ENCODE peak calls at places on chromosomes 16 and 17, in six cellular contexts. X is fibroblast of pulmonary artery; I is CD8-positive, alpha-beta T cell; V is neural progenitor cell; U is BE2C; Q is AG10803. K is an unnamed sample.

GRCh38 chr17:74842599-74843351 is 16.9 kb downstream of the GRIN2C start:
- DNase-seq in Q (peak), X (peak), V (peak), U (peak), I (no peak), K (peak)

GRCh38 chr17:7260601-7261376 is 1.5 kb downstream of the CLDN7 start:
- DNase-seq in I (peak), U (peak), V (peak), Q (no peak), X (no peak), K (no peak)

GRCh38 chr17:56425483-56425882 is 168.0 kb upstream of the NOG start:
- DNase-seq in I (no peak), V (no peak), U (no peak), Q (no peak), X (no peak), K (no peak)

GRCh38 chr16:46757339-46758050 is 9.4 kb upstream of the MYLK3 start:
- DNase-seq in I (no peak), Q (no peak), V (peak), U (peak), X (no peak), K (no peak)

GRCh38 chr17:44398692-44399691 is 9.5 kb upstream of the ITGA2B start:
- DNase-seq in U (no peak), X (no peak), Q (no peak), V (no peak), I (no peak), K (no peak)

GRCh38 chr16:83971165-83972130 is 3.4 kb downstream of the NECAB2 start:
- DNase-seq in V (peak), U (no peak), X (no peak), Q (no peak), I (no peak), K (no peak)

GRCh38 chr17:1231456-1231855 is 38.8 kb upstream of the BHLHA9 start:
- DNase-seq in U (no peak), I (no peak), V (no peak), Q (peak), X (peak), K (no peak)

GRCh38 chr16:17206712-17207111 is 264.0 kb downstream of the XYLT1 start:
- DNase-seq in U (no peak), Q (peak), V (no peak), X (no peak), I (no peak), K (no peak)

GRCh38 chr17:78883090-78883532 is 19.9 kb downstream of the CEP295NL start:
- DNase-seq in U (peak), Q (peak), X (peak), I (no peak), V (no peak), K (peak)

GRCh38 chr16:88309905-88310259 is 72.9 kb upstream of the ZNF469 start:
- DNase-seq in V (no peak), X (no peak), U (no peak), I (no peak), Q (no peak), K (no peak)

GRCh38 chr17:39667262-39668140 is 752 bp upstream of the PNMT start:
- DNase-seq in V (peak), X (no peak), I (no peak), Q (no peak), U (peak), K (no peak)

GRCh38 chr17:382644-383533 is 30.3 kb upstream of the RPH3AL start:
- DNase-seq in U (peak), Q (peak), I (no peak), X (peak), V (peak), K (peak)

GRCh38 chr17:12358477-12358876 is 307.2 kb upstream of the MYOCD start:
- DNase-seq in V (no peak), I (no peak), X (no peak), U (no peak), Q (no peak), K (no peak)

GRCh38 chr17:76737676-76738467 is at the start of gene MFSD11:
- DNase-seq in I (peak), X (peak), Q (peak), U (peak), V (peak), K (peak)

GRCh38 chr17:13346081-13346533 is 255.6 kb downstream of the HS3ST3A1 start:
- DNase-seq in Q (peak), V (no peak), X (peak), I (no peak), U (no peak), K (peak)

GRCh38 chr17:40022961-40023541 is 7.8 kb downstream of the CSF3 start:
- DNase-seq in X (no peak), U (no peak), I (no peak), V (no peak), Q (no peak), K (no peak)

GRCh38 chr17:50432125-50432762 is 6.2 kb downstream of the ACSF2 start:
- DNase-seq in Q (no peak), V (no peak), I (no peak), X (no peak), U (no peak), K (no peak)

GRCh38 chr17:17942846-17943245 is 29.4 kb downstream of the TOM1L2 start:
- DNase-seq in X (peak), U (no peak), Q (peak), V (no peak), I (no peak), K (no peak)

GRCh38 chr17:31310260-31310659 is 3.6 kb downstream of the EVI2B start:
- DNase-seq in V (no peak), X (no peak), I (peak), Q (no peak), U (no peak), K (no peak)

GRCh38 chr17:75856062-75856681 is 1.0 kb upstream of the WBP2 start:
- DNase-seq in Q (no peak), U (no peak), V (no peak), I (no peak), X (no peak), K (no peak)

GRCh38 chr17:79223953-79224352 is 149.3 kb downstream of the ENGASE start:
- DNase-seq in Q (no peak), X (no peak), V (no peak), I (no peak), U (no peak), K (no peak)

GRCh38 chr16:57735755-57736418 is at the start of gene KATNB1:
- DNase-seq in X (no peak), I (no peak), U (no peak), Q (peak), V (no peak), K (no peak)

GRCh38 chr17:9116311-9116820 is 95.1 kb downstream of the NTN1 start:
- DNase-seq in U (no peak), X (no peak), Q (no peak), V (no peak), I (no peak), K (no peak)

GRCh38 chr16:720507-720989 is 398 bp upstream of the ANTKMT start:
- DNase-seq in V (peak), I (no peak), Q (peak), U (peak), X (peak), K (peak)

GRCh38 chr17:21028192-21028591 is 14.6 kb downstream of the USP22 start:
- DNase-seq in Q (no peak), V (no peak), I (no peak), U (no peak), X (no peak), K (no peak)

GRCh38 chr17:83037084-83037950 is 42.1 kb upstream of the METRNL start:
- DNase-seq in I (no peak), X (no peak), V (peak), U (no peak), Q (no peak), K (no peak)

GRCh38 chr17:61662771-61663170 is 71.8 kb upstream of the NACA2 start:
- DNase-seq in V (no peak), X (no peak), Q (peak), I (no peak), U (no peak), K (no peak)

GRCh38 chr16:84803146-84803545 is 16.6 kb upstream of the CRISPLD2 start:
- DNase-seq in Q (no peak), V (no peak), X (no peak), I (no peak), U (no peak), K (no peak)

GRCh38 chr17:78676415-78677302 is 99.5 kb upstream of the DNAH17 start:
- DNase-seq in V (no peak), Q (no peak), X (no peak), U (no peak), I (no peak), K (no peak)

GRCh38 chr16:46833465-46833810 is 2.5 kb upstream of the C16orf87 start:
- DNase-seq in Q (no peak), X (no peak), V (no peak), U (no peak), I (no peak), K (no peak)

GRCh38 chr17:16214190-16215001 is 938 bp downstream of the NCOR1 start:
- DNase-seq in I (no peak), Q (peak), V (peak), X (no peak), U (no peak), K (no peak)

GRCh38 chr17:14434506-14434905 is 133.6 kb downstream of the HS3ST3B1 start:
- DNase-seq in Q (no peak), X (no peak), U (no peak), I (no peak), V (no peak), K (no peak)

GRCh38 chr17:16910341-16910740 is 61.6 kb downstream of the TNFRSF13B start:
- DNase-seq in I (no peak), V (no peak), Q (no peak), X (no peak), U (no peak), K (no peak)

GRCh38 chr16:31410082-31410481 is 16.9 kb downstream of the ITGAD start:
- DNase-seq in V (no peak), I (no peak), U (no peak), X (no peak), Q (no peak), K (no peak)

GRCh38 chr17:7560172-7561027 is 1.3 kb upstream of the SENP3 start:
- DNase-seq in Q (peak), U (no peak), V (peak), I (peak), X (peak), K (peak)

GRCh38 chr17:57480438-57481196 is 224.3 kb downstream of the MSI2 start:
- DNase-seq in I (no peak), Q (peak), V (no peak), X (peak), U (no peak), K (peak)

GRCh38 chr17:9478889-9479288 is 96.7 kb downstream of the STX8 start:
- DNase-seq in I (no peak), X (no peak), Q (no peak), U (no peak), V (no peak), K (no peak)

GRCh38 chr17:46817151-46817900 is 1.2 kb downstream of the WNT3 start:
- DNase-seq in X (no peak), U (no peak), I (no peak), V (peak), Q (no peak), K (no peak)

GRCh38 chr17:39195568-39196160 is 1.8 kb downstream of the CACNB1 start:
- DNase-seq in X (no peak), Q (no peak), U (no peak), V (no peak), I (no peak), K (no peak)

DNA sequence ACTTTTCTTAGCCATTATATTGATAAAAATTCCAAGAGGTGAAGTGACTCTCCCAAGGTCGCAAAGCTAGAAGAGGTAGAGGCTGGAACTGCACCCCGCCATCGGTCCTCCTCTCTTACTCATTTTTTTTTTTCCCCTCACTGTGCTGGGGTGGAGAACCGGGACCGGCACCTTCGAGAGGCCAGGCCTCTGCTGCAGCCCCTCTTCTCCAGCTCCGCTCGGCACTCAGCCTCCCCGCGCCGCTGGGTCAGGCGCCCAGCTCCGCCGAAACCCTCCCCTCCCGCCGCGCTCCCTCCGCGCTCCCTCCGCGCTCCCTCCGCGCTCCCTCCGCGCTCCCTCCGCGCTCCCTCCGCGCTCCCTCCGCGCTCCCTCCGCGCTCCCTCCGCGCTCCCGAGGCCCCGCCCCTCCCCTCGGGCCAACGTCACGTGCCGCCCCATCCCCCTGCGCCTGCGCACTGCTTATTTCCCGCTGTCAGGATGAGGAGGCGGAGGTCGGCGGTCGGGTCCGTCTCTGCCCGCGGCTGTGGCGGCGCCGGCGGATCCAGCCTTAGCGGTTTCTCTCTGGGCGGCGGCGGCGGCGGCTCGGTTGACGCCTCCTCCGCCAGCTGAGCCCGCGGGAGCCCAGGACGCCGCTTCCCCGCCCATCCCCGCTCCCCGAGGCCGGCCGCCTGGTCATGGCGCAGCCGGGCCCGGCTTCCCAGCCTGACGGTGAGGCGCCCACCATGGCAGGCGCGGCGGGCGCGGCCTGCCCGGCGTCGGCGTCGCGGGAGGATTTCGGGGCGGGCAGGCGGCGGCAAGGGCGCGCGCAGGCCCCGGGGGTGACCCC is at the start of gene RABEP1:
- DNase-seq in U (peak), I (peak), V (peak), Q (peak), X (peak), K (peak)
- TF ChIP-seq CTCF in U (no peak), I (no peak), V (peak), Q (peak), X (peak), K (no peak)

GRCh38 chr16:28596840-28597691 is at the start of gene SULT1A2:
- DNase-seq in V (peak), Q (no peak), U (no peak), X (peak), I (no peak), K (no peak)
- H3K4me3 ChIP-seq in V (no peak), Q (no peak), U (no peak), X (no peak), I (no peak), K (no peak)

GRCh38 chr16:58843675-58844074 is 109.6 kb upstream of the GOT2 start:
- DNase-seq in U (no peak), Q (peak), V (peak), I (no peak), X (peak), K (peak)
- TF ChIP-seq CTCF in U (peak), Q (peak), V (peak), I (no peak), X (no peak), K (peak)

GRCh38 chr17:19537116-19537515 is 3.5 kb downstream of the SLC47A1 start:
- DNase-seq in V (peak), Q (no peak), I (no peak), U (no peak), X (no peak), K (no peak)

GRCh38 chr17:19531780-19532501 is 1.7 kb upstream of the SLC47A1 start:
- DNase-seq in V (no peak), I (no peak), X (peak), Q (no peak), U (no peak), K (no peak)

GRCh38 chr17:19534562-19535149 is 1.0 kb downstream of the SLC47A1 start:
- DNase-seq in U (no peak), V (no peak), X (peak), I (no peak), Q (no peak), K (peak)

GRCh38 chr17:19533718-19534561 is at the start of gene SLC47A1:
- DNase-seq in V (peak), X (peak), Q (no peak), I (no peak), U (peak), K (peak)

DNA sequence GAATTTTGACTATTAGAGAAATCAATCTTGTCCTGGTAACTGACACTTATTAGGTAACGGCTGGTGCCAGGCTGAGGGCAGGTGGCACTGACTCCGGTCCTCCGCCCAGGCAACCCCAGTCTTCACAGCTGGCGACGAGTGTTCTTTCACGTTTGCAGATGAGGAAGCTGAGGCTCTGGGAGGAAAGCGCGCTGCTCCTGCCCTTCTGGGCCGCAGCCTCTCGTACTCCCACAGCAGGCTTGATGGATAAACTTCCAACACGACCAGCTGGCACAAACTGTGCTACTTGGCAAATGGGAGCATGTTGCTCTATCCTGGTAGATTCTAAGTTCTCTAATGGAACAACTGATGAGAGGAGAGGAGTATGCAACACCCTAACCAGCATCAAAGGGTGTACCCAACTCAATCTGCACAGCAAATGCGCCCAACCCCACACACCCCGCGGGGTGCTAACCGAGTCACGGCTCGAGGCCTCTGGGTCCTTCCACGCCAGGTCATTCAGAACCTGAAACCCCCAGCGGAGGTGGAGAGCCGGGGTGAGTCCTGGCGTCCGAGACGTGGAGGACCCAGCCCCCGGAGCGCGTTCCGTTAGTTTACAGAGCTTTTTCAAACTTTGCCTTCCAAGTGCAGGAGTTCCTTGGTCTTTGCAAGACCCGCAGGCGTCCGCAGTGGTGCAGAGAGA is 477 bp upstream of the SLC47A1 start:
- DNase-seq in I (no peak), V (no peak), Q (no peak), U (no peak), X (no peak), K (no peak)
- H3K4me3 ChIP-seq in I (no peak), V (peak), Q (peak), U (no peak), X (peak), K (no peak)

GRCh38 chr17:29115906-29116651 is 64.1 kb downstream of the MYO18A start:
- DNase-seq in U (peak), X (peak), I (peak), Q (peak), V (peak), K (peak)
- TF ChIP-seq CTCF in U (peak), X (peak), I (no peak), Q (peak), V (peak), K (peak)